ENCODE peak calls at places on chromosomes 2 and 18, in ten cellular contexts. C is heart left ventricle, T is transverse colon, V is breast epithelium, L is Peyer's patch, A is GM12878, N is stomach, P is endothelial cell of umbilical vein, Q is spleen, M is HCT116. X is an unnamed sample.

GRCh38 chr2:240131296-240131695 is 4.8 kb downstream of the COPS9 start:
- DNase-seq in C (no peak), T (no peak), V (no peak), L (peak; percentile 36), A (no peak), N (no peak), P (no peak), Q (peak; percentile 53), M (no peak), X (no peak)

GRCh38 chr2:120432976-120433815 is 87.3 kb downstream of the INHBB start:
- DNase-seq in C (no peak), T (no peak), V (no peak), L (peak; percentile 32), A (no peak), N (no peak), P (no peak), Q (peak; percentile 66), M (no peak), X (no peak)

GRCh38 chr18:50694147-50694546 is 125.7 kb downstream of the MRO start:
- DNase-seq in C (no peak), T (no peak), V (no peak), L (no peak), A (no peak), N (no peak), P (no peak), Q (no peak), M (no peak), X (no peak)

GRCh38 chr2:160454070-160454797 is 39.4 kb downstream of the RBMS1 start:
- DNase-seq in C (no peak), T (no peak), V (no peak), L (no peak), A (no peak), N (no peak), P (peak; percentile 35), Q (no peak), M (no peak), X (no peak)

GRCh38 chr2:165899311-165899710 is 54.3 kb downstream of the TTC21B start:
- DNase-seq in C (no peak), T (no peak), V (no peak), L (no peak), A (no peak), N (no peak), P (no peak), Q (no peak), M (no peak), X (no peak)

GRCh38 chr2:111994042-111994441 is 61.0 kb upstream of the TMEM87B start:
- DNase-seq in C (no peak), T (no peak), V (no peak), L (no peak), A (no peak), N (no peak), P (no peak), Q (no peak), M (no peak), X (no peak)

GRCh38 chr2:20094142-20094792 is 42.8 kb upstream of the LAPTM4A start:
- DNase-seq in C (no peak), T (no peak), V (no peak), L (no peak), A (no peak), N (no peak), P (no peak), Q (no peak), M (no peak), X (no peak)

GRCh38 chr2:108448678-108449409 is at the start of gene GCC2:
- DNase-seq in C (peak; percentile 97), T (peak; percentile 98), V (peak; percentile 96), L (peak; percentile 99), A (peak; percentile 75), N (peak; percentile 97), P (peak; percentile 95), Q (peak; percentile 98), M (peak; percentile 86), X (peak; percentile 99)

GRCh38 chr2:208112969-208113368 is 11.4 kb downstream of the CRYGD start:
- DNase-seq in C (no peak), T (no peak), V (no peak), L (no peak), A (no peak), N (no peak), P (no peak), Q (no peak), M (no peak), X (no peak)

GRCh38 chr2:65064728-65065552 is 8.7 kb downstream of the CEP68 start:
- DNase-seq in C (no peak), T (peak; percentile 54), V (no peak), L (peak; percentile 75), A (peak; percentile 86), N (peak; percentile 47), P (peak; percentile 93), Q (peak; percentile 86), M (no peak), X (no peak)

GRCh38 chr18:79936641-79937040 is 14.8 kb downstream of the SLC66A2 start:
- DNase-seq in C (no peak), T (peak; percentile 44), V (peak; percentile 10), L (peak; percentile 17), A (no peak), N (no peak), P (no peak), Q (peak; percentile 66), M (no peak), X (no peak)

DNA sequence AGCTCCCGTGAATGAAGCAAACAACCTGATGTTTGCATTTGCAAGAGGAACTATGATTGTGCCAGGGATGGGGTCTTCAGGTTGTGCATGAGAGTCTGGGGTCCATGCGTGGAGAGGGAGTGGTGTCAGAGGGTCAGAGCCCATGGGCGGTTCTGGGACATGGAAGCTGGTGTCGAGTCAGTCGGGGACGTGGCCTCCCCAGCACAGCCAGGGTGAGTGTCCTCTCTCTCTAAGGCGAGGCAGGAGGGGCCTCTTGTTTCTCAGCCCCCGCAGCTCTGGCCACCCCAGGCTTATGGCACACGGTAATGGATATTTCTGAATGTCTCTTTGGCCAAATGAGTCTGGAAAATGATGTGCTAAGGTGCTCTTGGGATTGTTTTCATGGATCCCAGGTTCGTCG is 118.6 kb downstream of the RTP5 start:
- DNase-seq in C (no peak), T (no peak), V (no peak), L (no peak), A (no peak), N (no peak), P (no peak), Q (no peak), M (no peak), X (no peak)
- H3K36me3 ChIP-seq in C (no peaks in the 10 kb centered on the region), T (no peaks in the 10 kb centered on the region), V (no peaks in the 10 kb centered on the region), L (no peaks in the 10 kb centered on the region), A (no peaks in the 10 kb centered on the region), N (no peaks in the 10 kb centered on the region), P (no peaks in the 10 kb centered on the region), Q (no peaks in the 10 kb centered on the region), M (no peaks in the 10 kb centered on the region), X (no peaks in the 10 kb centered on the region)

DNA sequence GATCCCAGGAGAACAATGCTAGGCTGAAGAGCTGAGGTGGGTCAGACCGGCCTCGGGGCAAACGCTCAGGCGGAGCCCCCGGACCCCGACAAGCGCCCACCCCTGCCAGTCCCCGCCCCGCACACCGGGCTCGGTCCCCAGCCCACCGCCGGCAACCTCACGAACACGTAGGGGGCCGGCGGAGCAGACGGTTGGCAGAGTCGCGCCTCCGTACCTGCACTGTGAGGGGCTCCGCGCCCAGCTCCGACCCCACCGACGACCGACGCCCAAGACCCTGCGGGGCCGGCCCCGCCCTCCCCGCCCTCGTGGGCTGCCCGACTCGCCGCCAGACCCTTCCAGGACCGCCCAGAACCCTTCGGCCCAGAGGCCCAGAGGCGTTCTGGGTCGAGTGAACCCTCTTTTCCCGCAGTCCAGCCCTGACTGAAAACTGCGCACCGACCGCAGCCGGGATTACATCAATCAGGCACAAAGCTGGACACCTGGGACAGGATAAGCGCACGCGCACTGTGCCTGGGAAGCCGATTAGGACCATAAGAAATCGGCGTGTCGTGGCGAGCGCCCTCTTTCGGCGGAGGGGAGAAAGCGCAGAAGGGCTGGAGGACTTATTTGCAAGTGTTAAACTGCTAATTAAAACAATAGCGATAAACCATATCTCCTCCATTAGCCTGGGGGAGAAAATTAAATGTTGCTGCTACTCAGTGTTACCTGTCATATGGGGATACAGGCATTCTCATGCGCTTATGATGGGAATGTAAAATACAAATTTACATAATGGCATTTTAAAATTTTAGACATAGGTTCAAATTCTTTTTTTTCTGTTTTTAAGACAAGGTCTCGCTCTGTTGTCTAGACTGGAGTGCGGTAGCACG is 11.7 kb upstream of the DCTN1 start:
- DNase-seq in C (peak; percentile 98), T (peak; percentile 96), V (peak; percentile 93), L (peak; percentile 96), A (peak; percentile 76), N (peak; percentile 94), P (peak; percentile 95), Q (peak; percentile 98), M (peak; percentile 88), X (peak; percentile 97)
- TF ChIP-seq POLR2A in C (peak; percentile 57), T (peak; percentile 41), V (no peak), L (peak; percentile 45), A (peak; percentile 83), N (no peak), P (peak; percentile 54), Q (peak; percentile 19), M (peak; percentile 47), X (peak; percentile 47)

GRCh38 chr2:9753665-9754531 is 89.4 kb upstream of the TAF1B start:
- DNase-seq in C (no peak), T (peak; percentile 76), V (peak; percentile 63), L (peak; percentile 66), A (no peak), N (peak; percentile 70), P (no peak), Q (no peak), M (no peak), X (no peak)

GRCh38 chr2:9751831-9752230 is 91.4 kb upstream of the TAF1B start:
- DNase-seq in C (no peak), T (no peak), V (no peak), L (no peak), A (no peak), N (no peak), P (no peak), Q (no peak), M (no peak), X (no peak)

GRCh38 chr2:9754532-9754887 is 88.8 kb upstream of the TAF1B start:
- DNase-seq in C (peak; percentile 14), T (no peak), V (no peak), L (no peak), A (no peak), N (no peak), P (no peak), Q (no peak), M (no peak), X (no peak)

GRCh38 chr2:9752441-9753275 is 90.6 kb upstream of the TAF1B start:
- DNase-seq in C (no peak), T (peak; percentile 43), V (no peak), L (peak; percentile 76), A (no peak), N (no peak), P (no peak), Q (no peak), M (peak; percentile 81), X (no peak)

DNA sequence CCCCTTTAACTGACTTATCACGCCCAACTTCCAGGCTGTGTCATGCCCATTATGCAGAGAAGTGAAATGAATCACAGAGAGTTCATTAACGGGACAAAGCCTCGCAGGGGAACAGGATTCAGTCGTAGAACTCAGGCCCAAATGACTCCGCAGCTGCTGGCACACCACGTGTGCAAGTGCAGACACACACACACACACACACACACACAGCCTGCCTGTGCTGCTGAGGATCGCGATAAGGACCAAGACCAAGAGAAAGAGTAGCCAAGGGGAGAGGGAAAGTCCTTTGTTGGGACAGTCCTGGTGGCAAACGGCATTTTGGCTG is 90.0 kb upstream of the TAF1B start:
- DNase-seq in C (no peak), T (peak; percentile 52), V (no peak), L (peak; percentile 80), A (peak; percentile 69), N (peak; percentile 52), P (peak; percentile 84), Q (no peak), M (peak; percentile 88), X (no peak)
- H3K4me3 ChIP-seq in C (no peak overlapping the region), T (peak overlapping the region; percentile 2), V (no peak overlapping the region), L (peak overlapping the region; percentile 3), A (peak overlapping the region; percentile 23), N (no peak overlapping the region), P (no peak overlapping the region), Q (no peak overlapping the region), M (peak overlapping the region; percentile 56), X (no peak overlapping the region)

GRCh38 chr2:191013876-191014652 is at the start of gene STAT1:
- DNase-seq in C (peak; percentile 97), T (peak; percentile 95), V (peak; percentile 92), L (peak; percentile 96), A (peak; percentile 75), N (peak; percentile 94), P (peak; percentile 92), Q (peak; percentile 97), M (peak; percentile 65), X (peak; percentile 98)
- H3K36me3 ChIP-seq in C (no peaks in the 10 kb centered on the region), T (no peaks in the 10 kb centered on the region), V (no peaks in the 10 kb centered on the region), L (no peaks in the 10 kb centered on the region), A (no peaks in the 10 kb centered on the region), N (no peaks in the 10 kb centered on the region), P (no peaks in the 10 kb centered on the region), Q (no peaks in the 10 kb centered on the region), M (peaks cover 4% of the 10 kb centered on the region), X (peaks cover 23% of the 10 kb centered on the region)

X was measured in esophagus muscularis mucosa.